ENCODE peak calls at places on chromosomes 4 and X, in seven cellular contexts. T is stomach, S is fibroblast of mammary gland, O is cardiac muscle cell, N is cardiac fibroblast, A is tibial nerve, C is small intestine. Q is an unnamed sample.

GRCh38 chr4:54940996-54941395 is 184.4 kb downstream of the KDR start:
- DNase-seq in A (no peak), S (no peak), N (no peak), C (no peak), T (no peak), O (no peak), Q (no peak)

GRCh38 chr4:177250056-177250696 is 59.5 kb upstream of the NEIL3 start:
- DNase-seq in S (peak), C (peak), A (peak), O (peak), N (peak), T (peak), Q (peak)

GRCh38 chrX:136272325-136272724 is 21.1 kb upstream of the MAP7D3 start:
- DNase-seq in T (no peak), O (no peak), S (no peak), A (no peak), N (no peak), C (no peak), Q (no peak)

GRCh38 chr4:152360045-152360410 is 175.9 kb downstream of the FBXW7 start:
- DNase-seq in T (no peak), O (peak), N (no peak), S (peak), C (no peak), A (no peak), Q (no peak)

GRCh38 chr4:150782921-150783320 is 201.0 kb downstream of the MAB21L2 start:
- DNase-seq in N (peak), A (no peak), C (no peak), O (peak), S (no peak), T (no peak), Q (no peak)

GRCh38 chr4:126004936-126005335 is 690.2 kb downstream of the FAT4 start:
- DNase-seq in N (peak), S (peak), O (peak), C (no peak), T (no peak), A (no peak), Q (no peak)

GRCh38 chr4:110630621-110631402 is 7.9 kb upstream of the PITX2 start:
- DNase-seq in A (no peak), C (no peak), O (no peak), T (no peak), N (no peak), S (no peak), Q (no peak)

GRCh38 chr4:118743867-118744266 is 58.7 kb downstream of the METTL14 start:
- DNase-seq in S (peak), C (no peak), N (no peak), A (no peak), T (no peak), O (no peak), Q (no peak)

GRCh38 chr4:154743683-154744340 is at the start of gene LRAT:
- DNase-seq in S (peak), A (no peak), N (no peak), O (no peak), T (peak), C (peak), Q (peak)

GRCh38 chrX:47223476-47224250 is 5.2 kb downstream of the CDK16 start:
- DNase-seq in C (no peak), S (no peak), T (no peak), O (no peak), A (no peak), N (no peak), Q (no peak)

GRCh38 chr4:100391913-100392312 is 125.9 kb downstream of the EMCN start:
- DNase-seq in T (no peak), A (no peak), C (no peak), S (peak), N (peak), O (peak), Q (no peak)

GRCh38 chr4:90174622-90175023 is 47.4 kb downstream of the CCSER1 start:
- DNase-seq in S (no peak), C (no peak), A (no peak), T (peak), O (no peak), N (no peak), Q (no peak)

GRCh38 chrX:45769919-45770582 is 569.4 kb upstream of the DIPK2B start:
- DNase-seq in T (peak), A (peak), N (peak), O (peak), S (peak), C (peak), Q (no peak)

GRCh38 chrX:71315917-71316316 is 14.4 kb downstream of the ITGB1BP2 start:
- DNase-seq in N (peak), T (no peak), O (peak), C (no peak), A (no peak), S (peak), Q (no peak)

GRCh38 chr4:96473246-96473645 is 633.4 kb downstream of the PDHA2 start:
- DNase-seq in S (no peak), N (no peak), T (no peak), O (no peak), A (no peak), C (no peak), Q (no peak)

GRCh38 chrX:44705817-44706551 is 137.8 kb upstream of the DUSP21 start:
- DNase-seq in T (no peak), O (no peak), S (no peak), C (peak), N (no peak), A (no peak), Q (no peak)

GRCh38 chrX:115178473-115178872 is 10.7 kb upstream of the RBMXL3 start:
- DNase-seq in O (no peak), C (no peak), S (no peak), T (no peak), N (no peak), A (no peak), Q (no peak)

GRCh38 chrX:51931761-51932160 is 38.3 kb downstream of the MAGED1 start:
- DNase-seq in S (peak), C (no peak), N (no peak), A (peak), O (no peak), T (no peak), Q (no peak)

GRCh38 chrX:107450823-107451509 is 1.5 kb downstream of the FRMPD3 start:
- DNase-seq in S (peak), C (no peak), O (no peak), T (no peak), A (no peak), N (no peak), Q (no peak)

GRCh38 chr4:52199574-52200338 is 148.7 kb downstream of the SPATA18 start:
- DNase-seq in S (peak), T (no peak), C (no peak), O (peak), N (peak), A (no peak), Q (no peak)

GRCh38 chrX:109936114-109936513 is 66.8 kb upstream of the TMEM164 start:
- DNase-seq in O (peak), N (peak), T (no peak), S (peak), A (no peak), C (no peak), Q (no peak)

GRCh38 chr4:150033109-150033508 is 45.1 kb upstream of the DCLK2 start:
- DNase-seq in O (no peak), C (no peak), S (no peak), N (no peak), T (no peak), A (no peak), Q (no peak)

GRCh38 chrX:44503550-44503949 is 39.1 kb downstream of the FUNDC1 start:
- DNase-seq in S (no peak), N (no peak), A (no peak), O (no peak), C (peak), T (no peak), Q (no peak)

GRCh38 chr4:2829933-2830451 is 13.7 kb upstream of the ADD1 start:
- DNase-seq in S (no peak), T (no peak), A (no peak), O (no peak), N (no peak), C (no peak), Q (no peak)

GRCh38 chrX:50067435-50068292 is 133.1 kb downstream of the AKAP4 start:
- DNase-seq in O (peak), N (peak), A (no peak), C (peak), T (no peak), S (peak), Q (peak)

GRCh38 chr4:188190461-188190860 is 51.2 kb downstream of the TRIML1 start:
- DNase-seq in S (peak), O (no peak), C (no peak), T (no peak), A (no peak), N (peak), Q (no peak)

GRCh38 chr4:182955411-182955810 is 38.2 kb upstream of the DCTD start:
- DNase-seq in T (no peak), C (no peak), N (no peak), A (no peak), S (no peak), O (no peak), Q (no peak)

GRCh38 chr4:152605641-152606304 is 69.9 kb upstream of the FBXW7 start:
- DNase-seq in A (no peak), S (peak), C (no peak), N (peak), T (no peak), O (peak), Q (no peak)

GRCh38 chr4:11250510-11250909 is 178.2 kb downstream of the HS3ST1 start:
- DNase-seq in N (no peak), O (no peak), S (no peak), C (no peak), T (no peak), A (no peak), Q (no peak)

GRCh38 chrX:8988456-8988855 is 45.5 kb downstream of the FAM9B start:
- DNase-seq in C (peak), S (peak), O (peak), N (peak), A (no peak), T (no peak), Q (no peak)

GRCh38 chrX:129769467-129770154 is 10.1 kb upstream of the SASH3 start:
- DNase-seq in C (peak), S (no peak), O (no peak), T (no peak), A (no peak), N (no peak), Q (no peak)

GRCh38 chr4:66097271-66097670 is 427.0 kb upstream of the EPHA5 start:
- DNase-seq in S (no peak), O (no peak), C (no peak), N (no peak), T (no peak), A (no peak), Q (no peak)

GRCh38 chrX:2325076-2325784 is 175.5 kb downstream of the DHRSX start:
- DNase-seq in A (no peak), T (peak), S (peak), N (peak), O (peak), C (peak), Q (no peak)

GRCh38 chr4:78325244-78326187 is 226.1 kb upstream of the ANXA3 start:
- DNase-seq in C (peak), S (no peak), N (no peak), O (no peak), T (no peak), A (no peak), Q (no peak)

GRCh38 chr4:146343199-146343598 is 128.9 kb downstream of the REELD1 start:
- DNase-seq in S (no peak), C (no peak), T (no peak), O (no peak), A (no peak), N (no peak), Q (no peak)

GRCh38 chrX:40150503-40150902 is 52.7 kb upstream of the BCOR start:
- DNase-seq in T (no peak), O (no peak), A (no peak), C (no peak), N (no peak), S (no peak), Q (no peak)

GRCh38 chrX:40148439-40149285 is 50.9 kb upstream of the BCOR start:
- DNase-seq in S (no peak), O (peak), C (peak), T (no peak), A (no peak), N (no peak), Q (no peak)

GRCh38 chrX:40147399-40148188 is 49.8 kb upstream of the BCOR start:
- DNase-seq in N (no peak), C (no peak), A (no peak), O (no peak), T (no peak), S (no peak), Q (no peak)

GRCh38 chrX:40148189-40148438 is 50.4 kb upstream of the BCOR start:
- DNase-seq in C (no peak), N (no peak), T (no peak), O (no peak), S (no peak), A (no peak), Q (no peak)

DNA sequence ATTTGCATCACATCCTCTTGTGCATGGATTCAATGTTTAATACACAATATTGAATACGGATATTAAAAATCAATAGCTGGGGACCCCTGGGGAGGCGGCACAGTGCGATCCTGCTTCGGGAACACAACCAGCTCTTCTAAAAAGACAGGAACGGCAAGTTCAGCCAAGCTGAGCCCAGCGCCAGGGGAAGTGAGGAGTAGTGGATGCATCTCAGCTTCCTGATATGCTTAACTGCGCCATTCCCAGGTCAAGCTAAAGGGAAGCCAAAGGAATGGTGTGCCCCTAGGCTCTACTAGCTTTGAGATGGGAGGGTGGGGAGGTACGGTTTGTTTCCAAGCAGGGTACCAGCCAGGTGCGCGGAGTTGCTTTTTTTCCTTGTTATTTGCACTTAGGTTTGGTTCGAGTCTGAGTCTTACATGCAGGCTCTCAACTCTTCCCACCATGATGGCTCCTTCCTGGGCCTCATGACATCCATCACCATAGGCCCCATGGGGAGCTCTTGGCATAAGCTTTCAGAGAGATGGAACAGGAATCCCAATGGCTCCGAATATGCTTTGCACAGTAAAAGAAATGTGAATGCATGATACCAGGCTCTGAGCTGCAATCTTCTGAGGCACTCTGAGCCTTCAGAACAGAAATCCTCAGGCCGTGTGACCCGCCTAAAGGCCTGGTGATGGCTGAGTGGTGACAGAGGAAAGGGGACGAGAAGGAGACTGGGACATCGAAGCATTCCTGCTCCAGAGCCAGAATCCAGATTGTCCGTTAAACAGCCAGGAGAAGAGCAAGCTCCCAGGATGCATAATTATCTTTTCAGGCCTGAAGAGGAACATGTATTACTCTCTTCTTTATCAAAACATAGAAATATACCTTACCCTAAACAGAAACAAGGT is 51.8 kb upstream of the BCOR start:
- DNase-seq in O (no peak), S (no peak), N (no peak), C (no peak), T (no peak), A (no peak), Q (no peak)
- H3K4me3 ChIP-seq in O (no peak), S (no peak), N (no peak), C (no peak), T (no peak), A (no peak), Q (no peak)

GRCh38 chr4:169909479-169909878 is 116.7 kb downstream of the MFAP3L start:
- DNase-seq in C (no peak), A (no peak), T (no peak), O (no peak), N (no peak), S (no peak), Q (no peak)

GRCh38 chr4:169909897-169910296 is 116.3 kb downstream of the MFAP3L start:
- DNase-seq in A (no peak), C (no peak), T (no peak), N (no peak), O (no peak), S (no peak), Q (no peak)

GRCh38 chr4:169912996-169913395 is 113.2 kb downstream of the MFAP3L start:
- DNase-seq in N (no peak), C (no peak), T (no peak), A (no peak), O (no peak), S (no peak), Q (no peak)

GRCh38 chr4:169915545-169915944 is 110.7 kb downstream of the MFAP3L start:
- DNase-seq in C (no peak), T (no peak), S (no peak), N (no peak), O (no peak), A (no peak), Q (no peak)

DNA sequence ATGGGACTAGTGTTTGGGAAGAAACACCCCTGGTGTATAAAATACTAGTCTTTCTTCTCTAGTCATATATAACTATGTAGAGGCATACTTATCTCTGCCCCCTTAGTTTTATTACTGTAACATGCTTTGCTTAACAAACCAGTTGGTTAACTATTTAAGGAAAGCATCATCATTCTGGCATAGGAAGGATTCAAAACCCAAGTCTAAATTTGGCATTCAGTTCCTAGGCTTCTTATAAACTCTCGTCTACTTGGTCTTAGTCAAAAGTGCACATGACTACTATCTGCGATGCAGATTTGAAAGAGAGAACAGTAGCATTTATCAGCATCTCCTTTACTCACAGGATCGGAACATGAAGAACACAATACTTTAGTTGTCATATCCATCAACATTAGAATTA is 111.3 kb downstream of the MFAP3L start:
- DNase-seq in T (no peak), N (no peak), C (no peak), A (no peak), O (no peak), S (no peak), Q (no peak)
- H3K4me3 ChIP-seq in T (no peak), N (no peak), C (no peak), A (no peak), O (no peak), S (no peak), Q (no peak)

GRCh38 chr4:6991771-6992557 is 51.2 kb upstream of the TADA2B start:
- DNase-seq in C (no peak), O (peak), A (peak), T (peak), N (peak), S (peak), Q (no peak)
- H3K4me3 ChIP-seq in C (no peak), O (no peak), A (no peak), T (no peak), N (peak), S (peak), Q (no peak)

DNA sequence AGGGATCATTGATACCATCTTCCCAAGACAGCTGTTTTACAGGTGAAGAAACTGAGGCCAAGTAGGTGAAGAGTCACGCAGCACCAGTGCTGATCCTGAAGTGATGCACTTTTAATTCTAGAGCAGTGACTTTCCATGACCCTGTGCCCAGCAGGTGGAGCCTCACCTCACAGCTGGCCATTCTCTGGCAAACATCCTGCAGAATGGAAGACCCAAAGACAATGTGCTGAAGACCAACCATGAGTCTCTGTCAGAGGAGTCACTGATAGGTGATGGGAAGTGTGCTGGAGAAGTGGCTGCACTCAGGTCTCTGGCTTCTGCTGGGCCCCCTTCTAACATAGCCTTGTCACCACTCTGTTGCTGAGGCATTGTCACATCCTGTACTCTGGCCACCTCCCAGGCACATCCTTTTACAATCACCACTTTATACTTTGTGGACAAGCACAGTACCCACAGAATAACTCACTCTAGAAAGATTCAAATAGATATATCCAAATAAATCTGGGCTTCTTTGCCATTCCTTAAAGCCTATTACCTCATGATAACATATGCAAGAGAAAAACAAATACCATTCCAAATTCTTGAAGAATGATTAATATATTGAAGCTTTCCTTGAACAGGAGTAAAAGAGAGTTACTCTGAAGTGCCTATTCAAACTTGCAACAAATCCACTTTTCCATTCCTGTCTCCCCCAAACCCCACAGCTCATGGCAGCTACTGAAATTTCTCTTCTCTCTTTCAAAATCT is 64.1 kb upstream of the SCOC start:
- DNase-seq in T (no peak), N (no peak), A (no peak), O (no peak), C (no peak), S (peak), Q (no peak)
- H3K4me3 ChIP-seq in T (no peak), N (no peak), A (no peak), O (no peak), C (no peak), S (no peak), Q (no peak)

DNA sequence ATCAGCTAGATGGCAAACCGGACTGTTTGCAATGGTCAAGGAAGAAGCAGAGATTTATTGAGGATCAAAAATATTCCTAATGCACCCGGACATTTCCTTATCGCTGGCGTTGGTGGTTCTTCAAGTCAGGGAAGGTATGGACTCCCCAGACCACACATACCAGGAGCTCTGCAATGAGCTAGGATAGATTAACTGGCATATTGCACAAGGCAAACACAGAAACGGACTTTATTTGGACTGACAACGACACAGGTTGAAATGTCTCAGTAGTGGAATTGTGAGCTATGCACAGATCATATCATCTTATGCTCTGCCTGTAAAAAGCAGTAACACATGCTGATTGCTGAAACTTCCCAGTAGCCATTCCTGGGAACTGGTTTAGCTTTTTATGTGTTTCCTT is 1.7 kb downstream of the TSPAN7 start:
- DNase-seq in S (no peak), N (no peak), C (no peak), O (no peak), A (no peak), T (no peak), Q (no peak)
- H3K4me3 ChIP-seq in S (no peak), N (no peak), C (peak), O (no peak), A (no peak), T (peak), Q (no peak)

DNA sequence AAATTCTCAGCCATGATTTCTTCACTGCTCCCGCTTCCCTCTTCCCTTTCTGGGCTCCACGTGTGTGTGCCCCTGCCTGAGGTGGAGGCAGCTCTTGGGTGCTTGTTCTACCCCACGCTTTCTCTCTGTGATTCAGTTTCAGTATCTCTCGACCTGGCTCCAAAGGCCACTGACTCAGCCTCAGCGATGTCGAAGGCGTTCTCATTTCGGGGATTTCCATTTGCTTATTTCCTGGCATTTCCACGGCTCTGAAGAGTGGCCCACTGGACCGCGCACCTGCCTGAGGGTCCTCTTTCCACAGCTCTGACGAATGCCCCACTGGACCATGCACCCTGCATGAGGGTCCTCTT is 52.4 kb downstream of the GAK start:
- DNase-seq in S (peak), O (no peak), N (no peak), C (peak), A (no peak), T (no peak), Q (no peak)
- H3K4me3 ChIP-seq in S (no peak), O (no peak), N (no peak), C (no peak), A (no peak), T (no peak), Q (no peak)